ENCODE peak calls at places on chromosomes 5 and 9, in seven cellular contexts. One of them, this sample, is unnamed.

GRCh38 chr5:169548315-169548714 is 35.3 kb upstream of the SPDL1 start:
- DNase-seq in M059J: peak
- DNase-seq in tibial artery: no peak
- DNase-seq in NCI-H1436: no peak
- DNase-seq in choroid plexus epithelial cell: peak
- DNase-seq in activated T-helper 1 cell treated with anti-CD3 and anti-CD28 coated beads, Interleukin-2, amount 50 U/mL, for 16 hours: no peak
- DNase-seq in activated T-helper 9 cell treated with anti-CD3 and anti-CD28 coated beads, Interleukin-2, amount 50 U/mL, for 16 hours: no peak
- DNase-seq in this sample: no peak

GRCh38 chr5:146544232-146544631 is 28.2 kb upstream of the GPR151 start:
- DNase-seq in M059J: no peak
- DNase-seq in tibial artery: no peak
- DNase-seq in NCI-H1436: no peak
- DNase-seq in choroid plexus epithelial cell: no peak
- DNase-seq in activated T-helper 1 cell treated with anti-CD3 and anti-CD28 coated beads, Interleukin-2, amount 50 U/mL, for 16 hours: no peak
- DNase-seq in activated T-helper 9 cell treated with anti-CD3 and anti-CD28 coated beads, Interleukin-2, amount 50 U/mL, for 16 hours: no peak
- DNase-seq in this sample: no peak

GRCh38 chr5:56110646-56111403 is 116.1 kb upstream of the IL6ST start:
- DNase-seq in M059J: no peak
- DNase-seq in tibial artery: no peak
- DNase-seq in NCI-H1436: no peak
- DNase-seq in choroid plexus epithelial cell: peak
- DNase-seq in activated T-helper 1 cell treated with anti-CD3 and anti-CD28 coated beads, Interleukin-2, amount 50 U/mL, for 16 hours: no peak
- DNase-seq in activated T-helper 9 cell treated with anti-CD3 and anti-CD28 coated beads, Interleukin-2, amount 50 U/mL, for 16 hours: no peak
- DNase-seq in this sample: no peak

GRCh38 chr5:158979749-158980521 is 119.8 kb downstream of the EBF1 start:
- DNase-seq in M059J: peak
- DNase-seq in tibial artery: peak
- DNase-seq in NCI-H1436: no peak
- DNase-seq in choroid plexus epithelial cell: peak
- DNase-seq in activated T-helper 1 cell treated with anti-CD3 and anti-CD28 coated beads, Interleukin-2, amount 50 U/mL, for 16 hours: no peak
- DNase-seq in activated T-helper 9 cell treated with anti-CD3 and anti-CD28 coated beads, Interleukin-2, amount 50 U/mL, for 16 hours: no peak
- DNase-seq in this sample: no peak

GRCh38 chr5:67875637-67876036 is 339.9 kb upstream of the PIK3R1 start:
- DNase-seq in M059J: no peak
- DNase-seq in tibial artery: no peak
- DNase-seq in NCI-H1436: no peak
- DNase-seq in choroid plexus epithelial cell: no peak
- DNase-seq in activated T-helper 1 cell treated with anti-CD3 and anti-CD28 coated beads, Interleukin-2, amount 50 U/mL, for 16 hours: no peak
- DNase-seq in activated T-helper 9 cell treated with anti-CD3 and anti-CD28 coated beads, Interleukin-2, amount 50 U/mL, for 16 hours: no peak
- DNase-seq in this sample: no peak

GRCh38 chr5:151243564-151243963 is 9.4 kb upstream of the GM2A start:
- DNase-seq in M059J: no peak
- DNase-seq in tibial artery: no peak
- DNase-seq in NCI-H1436: no peak
- DNase-seq in choroid plexus epithelial cell: no peak
- DNase-seq in activated T-helper 1 cell treated with anti-CD3 and anti-CD28 coated beads, Interleukin-2, amount 50 U/mL, for 16 hours: no peak
- DNase-seq in activated T-helper 9 cell treated with anti-CD3 and anti-CD28 coated beads, Interleukin-2, amount 50 U/mL, for 16 hours: no peak
- DNase-seq in this sample: peak

GRCh38 chr5:43482490-43483064 is 1.1 kb downstream of the TMEM267 start:
- DNase-seq in M059J: peak
- DNase-seq in tibial artery: no peak
- DNase-seq in NCI-H1436: no peak
- DNase-seq in choroid plexus epithelial cell: peak
- DNase-seq in activated T-helper 1 cell treated with anti-CD3 and anti-CD28 coated beads, Interleukin-2, amount 50 U/mL, for 16 hours: no peak
- DNase-seq in activated T-helper 9 cell treated with anti-CD3 and anti-CD28 coated beads, Interleukin-2, amount 50 U/mL, for 16 hours: no peak
- DNase-seq in this sample: no peak

GRCh38 chr5:75048457-75048953 is 3.9 kb downstream of the GCNT4 start:
- DNase-seq in M059J: peak
- DNase-seq in tibial artery: no peak
- DNase-seq in NCI-H1436: no peak
- DNase-seq in choroid plexus epithelial cell: peak
- DNase-seq in activated T-helper 1 cell treated with anti-CD3 and anti-CD28 coated beads, Interleukin-2, amount 50 U/mL, for 16 hours: no peak
- DNase-seq in activated T-helper 9 cell treated with anti-CD3 and anti-CD28 coated beads, Interleukin-2, amount 50 U/mL, for 16 hours: no peak
- DNase-seq in this sample: no peak

GRCh38 chr9:72151099-72151498 is 1.9 kb downstream of the GDA start:
- DNase-seq in M059J: no peak
- DNase-seq in tibial artery: no peak
- DNase-seq in NCI-H1436: no peak
- DNase-seq in choroid plexus epithelial cell: no peak
- DNase-seq in activated T-helper 1 cell treated with anti-CD3 and anti-CD28 coated beads, Interleukin-2, amount 50 U/mL, for 16 hours: no peak
- DNase-seq in activated T-helper 9 cell treated with anti-CD3 and anti-CD28 coated beads, Interleukin-2, amount 50 U/mL, for 16 hours: no peak
- DNase-seq in this sample: no peak

GRCh38 chr5:118233601-118234000 is 754.7 kb downstream of the DTWD2 start:
- DNase-seq in M059J: no peak
- DNase-seq in tibial artery: no peak
- DNase-seq in NCI-H1436: no peak
- DNase-seq in choroid plexus epithelial cell: no peak
- DNase-seq in activated T-helper 1 cell treated with anti-CD3 and anti-CD28 coated beads, Interleukin-2, amount 50 U/mL, for 16 hours: no peak
- DNase-seq in activated T-helper 9 cell treated with anti-CD3 and anti-CD28 coated beads, Interleukin-2, amount 50 U/mL, for 16 hours: no peak
- DNase-seq in this sample: no peak

GRCh38 chr5:88787856-88788255 is 95.1 kb downstream of the MEF2C start:
- DNase-seq in M059J: peak
- DNase-seq in tibial artery: no peak
- DNase-seq in NCI-H1436: no peak
- DNase-seq in choroid plexus epithelial cell: no peak
- DNase-seq in activated T-helper 1 cell treated with anti-CD3 and anti-CD28 coated beads, Interleukin-2, amount 50 U/mL, for 16 hours: no peak
- DNase-seq in activated T-helper 9 cell treated with anti-CD3 and anti-CD28 coated beads, Interleukin-2, amount 50 U/mL, for 16 hours: no peak
- DNase-seq in this sample: no peak

This sample was measured in activated CD4-positive, alpha-beta memory T cell treated with anti-CD3 and anti-CD28 coated beads for 36 hours.